ENCODE peak calls at places on chromosomes 4 and X, in eight cellular contexts. W is substantia nigra; X is breast epithelium; U is body of pancreas; I is ascending aorta; D is K562; K is effector memory CD4-positive, alpha-beta T cell; H is CD8-positive, alpha-beta memory T cell. T is an unnamed sample.

GRCh38 chrX:32877592-32877991 is 333.8 kb downstream of the DMD start:
- DNase-seq in U (no peak), W (no peak), I (no peak), H (no peak), X (peak), K (no peak), D (no peak), T (no peak)

GRCh38 chrX:23790147-23790497 is 7.1 kb downstream of the SAT1 start:
- DNase-seq in I (no peak), X (no peak), K (no peak), H (no peak), U (no peak), D (no peak), W (no peak), T (no peak)

GRCh38 chr4:128636906-128637305 is 172.6 kb upstream of the JADE1 start:
- DNase-seq in K (no peak), X (no peak), D (no peak), H (no peak), I (no peak), U (no peak), W (no peak), T (no peak)

GRCh38 chr4:169933531-169933930 is 92.7 kb downstream of the MFAP3L start:
- DNase-seq in D (no peak), H (no peak), W (no peak), K (no peak), I (no peak), X (no peak), U (no peak), T (no peak)

GRCh38 chrX:8748855-8749254 is 16.9 kb upstream of the ANOS1 start:
- DNase-seq in D (peak), K (no peak), X (no peak), U (no peak), H (no peak), I (no peak), W (no peak), T (no peak)

GRCh38 chrX:13897571-13897970 is 80.7 kb upstream of the GPM6B start:
- DNase-seq in X (no peak), H (no peak), W (no peak), U (no peak), I (no peak), D (no peak), K (no peak), T (no peak)

GRCh38 chrX:74426615-74427014 is 5.3 kb downstream of the SLC16A2 start:
- DNase-seq in D (no peak), W (no peak), U (no peak), I (no peak), H (no peak), X (no peak), K (no peak), T (no peak)

GRCh38 chr4:1137063-1137771 is 23.9 kb upstream of the RNF212 start:
- DNase-seq in U (no peak), H (no peak), X (no peak), I (no peak), D (no peak), K (no peak), W (no peak), T (no peak)

GRCh38 chr4:87423313-87424031 is 1.1 kb downstream of the NUDT9 start:
- DNase-seq in U (peak), X (no peak), H (no peak), I (no peak), D (no peak), W (no peak), K (no peak), T (no peak)
- H3K27ac ChIP-seq in U (peak), X (no peak), H (no peak), I (peak), D (peak), W (no peak), K (no peak), T (no peak)

GRCh38 chr4:7066493-7066892 is 1.4 kb downstream of the GRPEL1 start:
- DNase-seq in U (no peak), D (no peak), H (no peak), I (no peak), W (no peak), K (no peak), X (no peak), T (no peak)

GRCh38 chr4:7068279-7068842 is 497 bp upstream of the GRPEL1 start:
- DNase-seq in U (no peak), K (no peak), W (no peak), D (peak), I (no peak), H (no peak), X (no peak), T (no peak)

GRCh38 chr4:7067523-7068278 is at the start of gene GRPEL1:
- DNase-seq in K (peak), U (peak), W (peak), X (peak), I (peak), H (peak), D (peak), T (peak)

GRCh38 chr4:7067147-7067522 is 729 bp downstream of the GRPEL1 start:
- DNase-seq in I (no peak), H (no peak), W (no peak), U (peak), D (no peak), K (no peak), X (no peak), T (no peak)

GRCh38 chr4:7066006-7066405 is 1.9 kb downstream of the GRPEL1 start:
- DNase-seq in X (no peak), W (no peak), H (no peak), D (no peak), I (no peak), U (no peak), K (no peak), T (no peak)
- H3K27ac ChIP-seq in X (no peak), W (no peak), H (no peak), D (no peak), I (no peak), U (no peak), K (no peak), T (no peak)

DNA sequence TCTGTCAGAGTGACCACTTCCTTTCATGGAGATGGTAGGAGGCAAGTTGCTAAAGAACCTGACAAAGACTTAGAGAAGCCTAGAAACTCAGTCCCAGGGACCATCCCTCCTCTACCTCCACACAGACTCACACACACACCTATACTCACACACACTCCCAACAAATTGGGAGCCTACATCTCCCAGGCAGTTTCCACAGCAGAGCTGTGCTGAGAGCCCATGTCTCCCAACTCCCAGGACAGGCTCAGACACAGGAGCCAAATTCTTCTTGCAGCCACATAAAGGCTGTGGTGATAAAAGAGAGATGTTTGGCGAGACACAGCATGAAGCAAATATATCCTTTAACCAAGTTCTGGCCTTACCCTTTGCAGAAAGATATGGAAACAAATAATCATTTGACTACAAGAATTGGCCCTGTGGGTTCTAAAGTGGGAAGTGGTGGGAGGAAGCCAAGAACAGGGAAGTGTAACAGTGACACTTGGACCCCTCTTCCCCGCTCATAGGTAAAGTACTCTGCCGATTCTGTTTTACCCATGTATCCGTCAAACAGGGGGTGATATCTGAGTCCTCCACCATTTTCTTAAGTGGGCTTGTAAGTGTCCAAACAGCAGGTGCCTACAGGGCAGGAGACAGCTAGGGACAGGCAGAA is 11.0 kb upstream of the IDS start:
- DNase-seq in I (no peak), W (no peak), K (no peak), H (no peak), X (no peak), D (no peak), U (no peak), T (no peak)
- H3K27ac ChIP-seq in I (no peak), W (no peak), K (no peak), H (no peak), X (no peak), D (peak), U (no peak), T (no peak)

GRCh38 chr4:68082758-68083157 is 46.9 kb downstream of the TMPRSS11F start:
- DNase-seq in X (no peak), H (no peak), U (no peak), K (no peak), I (no peak), W (no peak), D (no peak), T (no peak)
- H3K27ac ChIP-seq in X (no peak), H (no peak), U (no peak), K (no peak), I (no peak), W (no peak), D (no peak), T (no peak)

GRCh38 chr4:7737752-7738457 is 201.8 kb downstream of the AFAP1 start:
- DNase-seq in U (no peak), X (no peak), I (no peak), H (no peak), K (no peak), W (no peak), D (no peak), T (no peak)
- H3K27ac ChIP-seq in U (no peak), X (no peak), I (no peak), H (no peak), K (no peak), W (no peak), D (no peak), T (no peak)

DNA sequence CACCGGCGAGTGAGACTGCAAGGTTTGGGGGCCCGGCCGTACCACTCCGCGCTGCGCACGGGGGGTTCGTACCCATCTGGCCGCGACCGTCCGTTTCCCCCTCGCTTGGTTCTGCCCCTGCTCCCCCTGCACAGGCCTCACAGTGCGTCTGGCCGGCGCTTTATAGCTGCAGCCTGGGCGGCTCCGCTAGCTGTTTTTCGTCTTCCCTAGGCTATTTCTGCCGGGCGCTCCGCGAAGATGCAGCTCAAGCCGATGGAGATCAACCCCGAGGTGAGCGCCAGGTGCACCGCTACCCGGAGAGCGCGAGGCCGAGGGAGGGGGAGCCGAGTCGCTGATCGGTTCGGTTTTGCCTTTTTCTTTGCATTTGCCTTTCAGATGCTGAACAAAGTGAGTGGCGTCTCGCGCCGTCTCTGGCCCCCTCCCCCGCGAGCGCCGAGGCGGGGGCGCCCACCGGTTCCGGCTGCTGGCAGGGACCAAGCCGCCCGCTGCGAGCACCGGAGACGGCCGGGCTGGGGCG is at the start of gene UCHL1:
- DNase-seq in I (no peak), U (peak), D (no peak), X (no peak), H (no peak), W (peak), K (no peak), T (peak)
- H3K27ac ChIP-seq in I (no peak), U (no peak), D (no peak), X (no peak), H (no peak), W (peak), K (no peak), T (no peak)

GRCh38 chr4:8596891-8597290 is 4.3 kb downstream of the CPZ start:
- DNase-seq in H (no peak), U (no peak), I (no peak), X (no peak), K (no peak), D (no peak), W (no peak), T (no peak)

GRCh38 chr4:8597791-8598190 is 5.2 kb downstream of the CPZ start:
- DNase-seq in H (no peak), D (no peak), W (no peak), U (no peak), I (no peak), X (no peak), K (no peak), T (no peak)

GRCh38 chr4:8598391-8599090 is 6.0 kb downstream of the CPZ start:
- DNase-seq in H (no peak), U (no peak), K (no peak), I (no peak), X (no peak), W (no peak), D (no peak), T (no peak)

GRCh38 chr4:8599091-8599460 is 6.5 kb downstream of the CPZ start:
- DNase-seq in U (no peak), W (no peak), H (no peak), I (no peak), D (no peak), X (no peak), K (no peak), T (peak)

DNA sequence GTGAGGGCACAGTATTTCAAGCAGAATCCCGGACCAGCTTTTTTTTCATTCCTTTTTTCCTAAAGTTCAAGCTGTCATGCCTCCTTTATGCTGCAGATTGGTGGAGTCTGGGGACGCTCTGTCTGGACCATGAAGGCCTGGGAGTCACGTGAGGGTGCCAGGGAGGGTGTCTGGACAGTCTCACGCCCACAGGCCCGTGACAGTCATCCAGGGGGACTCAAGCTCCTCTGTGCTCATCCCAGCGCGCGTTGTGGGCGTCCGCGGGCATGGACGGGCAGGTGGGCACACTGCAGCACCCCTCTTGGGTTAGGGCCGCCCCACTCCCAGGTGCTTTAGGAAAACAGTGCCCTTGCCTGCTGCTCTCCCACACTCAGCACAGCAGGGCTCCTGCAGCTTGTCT is 4.8 kb downstream of the CPZ start:
- DNase-seq in X (no peak), K (no peak), U (no peak), I (no peak), W (no peak), D (no peak), H (no peak), T (no peak)
- H3K27ac ChIP-seq in X (no peak), K (no peak), U (no peak), I (no peak), W (no peak), D (no peak), H (no peak), T (no peak)